ENCODE peak calls at places on chromosomes 1 and 21, in eight cellular contexts. Z is naive thymus-derived CD4-positive, alpha-beta T cell; N is PC-9; Q is HAP-1; A is SK-N-SH; F is PC-3; P is left ventricle myocardium inferior; C is kidney epithelial cell. I is an unnamed sample.
A peak's percentile ranks its signal among the peaks of the same experiment; 100 is the strongest.

GRCh38 chr1:227899820-227900449 is 47.8 kb downstream of the WNT9A start:
- DNase-seq in Z (no peak), F (no peak), A (no peak), C (no peak), N (no peak), Q (no peak), P (peak; percentile 11), I (no peak)

GRCh38 chr1:180939072-180939705 is 26.5 kb downstream of the KIAA1614 start:
- DNase-seq in Z (no peak), Q (no peak), A (no peak), C (no peak), F (no peak), P (no peak), N (no peak), I (no peak)

GRCh38 chr1:17516303-17517214 is 22.9 kb upstream of the ARHGEF10L start:
- DNase-seq in C (no peak), F (no peak), P (no peak), Q (no peak), A (no peak), N (peak; percentile 37), Z (no peak), I (no peak)

GRCh38 chr1:41486892-41487728 is 2.6 kb upstream of the EDN2 start:
- DNase-seq in P (no peak), F (no peak), Z (no peak), Q (peak; percentile 75), N (no peak), C (no peak), A (no peak), I (no peak)

GRCh38 chr1:100860397-100860991 is 34.1 kb downstream of the EXTL2 start:
- DNase-seq in P (no peak), A (no peak), F (peak; percentile 57), Q (no peak), N (no peak), C (no peak), Z (no peak), I (peak; percentile 48)

GRCh38 chr1:234322979-234323378 is 50.3 kb upstream of the COA6 start:
- DNase-seq in Z (peak; percentile 29), F (peak; percentile 41), P (no peak), C (no peak), A (no peak), N (no peak), Q (peak; percentile 81), I (peak; percentile 30)

GRCh38 chr1:161905269-161905884 is 118.3 kb downstream of the OLFML2B start:
- DNase-seq in C (no peak), Q (peak; percentile 33), P (no peak), F (peak; percentile 74), N (no peak), Z (no peak), A (peak; percentile 38), I (peak; percentile 65)

GRCh38 chr1:171446396-171446795 is 38.9 kb upstream of the PRRC2C start:
- DNase-seq in C (no peak), P (no peak), N (no peak), F (no peak), Z (no peak), A (no peak), Q (no peak), I (no peak)

GRCh38 chr21:36134820-36135390 is at the start of gene CBR3:
- DNase-seq in N (peak; percentile 60), Q (peak; percentile 70), Z (peak; percentile 56), A (peak; percentile 74), C (no peak), F (peak; percentile 79), P (peak; percentile 72), I (no peak)

DNA sequence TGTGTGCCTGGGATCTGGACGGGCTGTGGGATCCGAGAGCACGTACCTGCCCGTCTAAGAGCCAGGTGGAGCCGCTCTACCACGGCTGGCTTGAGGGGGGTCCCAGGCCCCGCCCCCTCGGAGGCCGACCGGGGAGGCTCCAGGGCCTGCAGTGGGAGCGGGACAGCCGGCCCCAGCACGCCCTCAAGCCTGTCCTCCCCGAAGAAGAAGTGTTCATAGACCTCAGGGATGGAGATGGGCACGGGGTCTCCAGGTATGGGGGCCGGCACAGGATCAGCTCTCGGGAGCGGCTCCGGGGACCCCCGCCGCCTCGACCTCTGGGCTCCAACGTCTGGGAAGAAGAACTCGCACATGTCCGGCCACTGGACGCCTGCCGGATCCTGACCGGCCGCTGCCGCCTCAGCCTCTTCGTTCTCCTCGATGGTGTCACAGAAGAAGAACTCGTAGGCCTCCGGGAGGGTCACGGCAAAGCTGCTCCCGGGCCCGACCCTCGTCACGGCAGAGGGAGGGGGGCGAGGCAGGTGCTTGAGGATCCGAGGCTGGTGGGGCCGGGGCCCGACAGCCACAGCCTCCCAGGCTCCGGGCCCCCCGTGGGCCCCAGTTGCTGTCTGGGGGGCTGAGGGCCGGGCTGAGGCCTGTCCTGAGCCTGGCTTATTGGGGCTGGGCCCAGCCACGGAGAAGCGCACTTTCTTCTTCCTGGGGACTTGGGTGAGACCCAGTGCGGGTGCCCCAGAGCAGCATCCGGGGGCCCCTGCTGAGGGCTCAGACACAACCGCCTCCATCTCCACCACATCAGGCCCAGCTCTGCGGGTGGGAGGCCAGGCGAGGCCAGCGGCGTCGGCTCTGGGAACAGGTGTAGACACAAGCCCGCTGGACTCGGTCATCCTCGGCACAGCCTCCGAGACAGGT is 2.8 kb downstream of the PERM1 start:
- DNase-seq in Q (no peak), Z (no peak), C (no peak), P (no peak), N (no peak), F (no peak), A (no peak), I (no peak)
- H3K27me3 ChIP-seq in Q (peaks cover 14% of the 10 kb centered on the region), Z (no peaks in the 10 kb centered on the region), C (peaks cover 37% of the 10 kb centered on the region), P (peaks cover 49% of the 10 kb centered on the region), N (no peaks in the 10 kb centered on the region), F (peaks cover 11% of the 10 kb centered on the region), A (no peaks in the 10 kb centered on the region), I (peaks cover 13% of the 10 kb centered on the region)

GRCh38 chr1:22275626-22276395 is 132.9 kb upstream of the WNT4 start:
- DNase-seq in F (peak; percentile 67), P (no peak), Z (no peak), N (peak; percentile 67), C (no peak), A (peak; percentile 83), Q (peak; percentile 75), I (peak; percentile 58)
- H3K27me3 ChIP-seq in F (no peaks in the 10 kb centered on the region), P (peaks cover 85% of the 10 kb centered on the region), Z (no peaks in the 10 kb centered on the region), N (no peaks in the 10 kb centered on the region), C (peaks cover 20% of the 10 kb centered on the region), A (peaks cover 11% of the 10 kb centered on the region), Q (no peaks in the 10 kb centered on the region), I (peaks cover 3% of the 10 kb centered on the region)

DNA sequence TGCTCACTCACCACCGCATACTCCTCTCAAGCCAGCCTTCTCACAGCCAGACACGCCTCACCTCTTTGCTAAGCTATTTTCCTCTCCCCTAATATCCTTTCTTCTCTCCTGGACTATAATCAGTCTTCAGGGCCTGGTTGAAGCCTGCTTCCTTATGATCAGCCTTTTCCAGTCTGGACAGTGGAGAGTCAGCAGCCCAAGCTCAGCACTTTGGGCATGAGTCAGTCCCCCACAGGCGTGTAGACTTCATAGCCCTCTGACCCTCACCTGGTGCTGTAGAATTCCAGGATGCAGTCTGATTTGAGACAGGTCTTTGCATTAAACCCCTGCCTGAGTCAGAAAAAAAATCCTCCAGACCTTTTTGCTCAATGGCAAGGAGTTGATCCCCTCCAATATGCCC is 2.5 kb downstream of the HPCAL4 start:
- DNase-seq in N (no peak), F (peak; percentile 52), P (no peak), Z (no peak), C (no peak), A (no peak), Q (no peak), I (peak; percentile 80)
- H3K27me3 ChIP-seq in N (peaks cover 3% of the 10 kb centered on the region), F (no peaks in the 10 kb centered on the region), P (peaks cover 97% of the 10 kb centered on the region), Z (no peaks in the 10 kb centered on the region), C (peaks cover 72% of the 10 kb centered on the region), A (peaks cover 44% of the 10 kb centered on the region), Q (peaks cover 9% of the 10 kb centered on the region), I (peaks cover 18% of the 10 kb centered on the region)

DNA sequence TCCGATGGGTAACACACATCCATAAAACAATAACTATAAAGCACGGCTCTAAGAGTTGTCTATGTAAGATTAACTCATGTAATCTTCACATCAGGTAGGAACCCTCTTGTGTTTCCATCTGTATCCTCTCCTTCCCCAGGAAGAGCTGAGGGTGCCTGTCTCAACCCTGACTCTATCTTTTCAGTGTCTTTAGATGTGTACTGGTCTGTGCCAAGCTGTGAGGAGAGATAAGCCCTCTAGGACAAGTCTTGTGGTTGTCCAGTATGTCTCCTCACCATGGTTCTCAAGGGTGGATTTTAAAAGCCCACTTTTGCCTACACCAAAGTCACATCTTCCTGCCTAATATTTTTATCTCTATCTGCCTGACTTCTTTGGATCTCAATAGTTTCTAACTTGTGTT is 300.1 kb downstream of the KCNT2 start:
- DNase-seq in N (no peak), F (no peak), C (no peak), Z (no peak), P (no peak), A (no peak), Q (no peak), I (no peak)
- H3K27me3 ChIP-seq in N (no peaks in the 10 kb centered on the region), F (no peaks in the 10 kb centered on the region), C (no peaks in the 10 kb centered on the region), Z (no peaks in the 10 kb centered on the region), P (no peaks in the 10 kb centered on the region), A (no peaks in the 10 kb centered on the region), Q (no peaks in the 10 kb centered on the region), I (no peaks in the 10 kb centered on the region)

DNA sequence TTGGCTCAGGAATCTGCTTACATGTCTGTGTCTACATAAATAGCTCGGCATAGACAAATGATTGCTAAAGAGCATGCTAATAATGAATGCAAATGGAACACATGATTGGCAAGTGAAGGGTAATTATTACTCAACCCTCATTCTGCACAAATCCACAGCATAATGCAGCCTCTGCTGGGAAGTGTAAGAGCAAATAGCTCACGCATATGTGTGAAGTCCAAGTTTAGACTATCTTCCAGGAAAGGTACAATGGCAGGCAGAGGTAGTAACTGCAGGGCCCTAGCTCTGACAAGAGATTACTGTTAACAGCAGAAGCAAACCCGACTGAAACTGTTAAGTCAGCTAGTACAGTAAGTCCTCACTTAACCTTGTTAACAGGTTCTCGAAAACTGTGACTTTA is 7.0 kb upstream of the IL6R start:
- DNase-seq in P (no peak), N (no peak), F (no peak), Q (no peak), C (no peak), A (no peak), Z (no peak), I (no peak)
- H3K27me3 ChIP-seq in P (no peaks in the 10 kb centered on the region), N (no peaks in the 10 kb centered on the region), F (no peaks in the 10 kb centered on the region), Q (no peaks in the 10 kb centered on the region), C (no peaks in the 10 kb centered on the region), A (no peaks in the 10 kb centered on the region), Z (no peaks in the 10 kb centered on the region), I (no peaks in the 10 kb centered on the region)

GRCh38 chr1:973459-974292 is 7.4 kb downstream of the PLEKHN1 start:
- DNase-seq in N (no peak), Z (no peak), F (no peak), C (no peak), P (no peak), A (no peak), Q (no peak), I (no peak)

GRCh38 chr1:974293-974640 is 7.6 kb downstream of the PERM1 start:
- DNase-seq in Q (no peak), F (no peak), P (no peak), N (no peak), Z (no peak), A (no peak), C (no peak), I (no peak)

GRCh38 chr1:975896-976683 is 5.8 kb downstream of the PERM1 start:
- DNase-seq in A (peak; percentile 92), P (no peak), C (no peak), Z (peak; percentile 60), Q (peak; percentile 82), N (peak; percentile 89), F (peak; percentile 80), I (peak; percentile 61)

GRCh38 chr1:975365-975764 is 6.5 kb downstream of the PERM1 start:
- DNase-seq in C (no peak), A (no peak), F (no peak), Z (no peak), Q (no peak), N (no peak), P (no peak), I (no peak)

GRCh38 chr1:974687-975328 is 7.1 kb downstream of the PERM1 start:
- DNase-seq in A (no peak), Z (no peak), P (no peak), C (no peak), Q (no peak), F (no peak), N (no peak), I (no peak)
- H3K27me3 ChIP-seq in A (no peaks in the 10 kb centered on the region), Z (no peaks in the 10 kb centered on the region), P (peaks cover 65% of the 10 kb centered on the region), C (peaks cover 19% of the 10 kb centered on the region), Q (no peaks in the 10 kb centered on the region), F (no peaks in the 10 kb centered on the region), N (no peaks in the 10 kb centered on the region), I (no peaks in the 10 kb centered on the region)

I was measured in bronchial epithelial cell.